ENCODE peak calls at places on chromosome 10, in ten cellular contexts. H is NCI-H446; E is hypothalamus; A is NCI-H1105; R is MCF 10A; D is mammary epithelial cell; P is activated naive CD8-positive, alpha-beta T cell treated with anti-CD3 and anti-CD28 coated beads for 36 hours; K is activated CD4-positive, alpha-beta T cell treated with anti-CD3 and anti-CD28 coated beads for 24 hours; V is stimulated activated CD4-positive, alpha-beta T cell treated with anti-CD3 and anti-CD28 coated beads, Interleukin-15, amount 100 ng/mL, for 1 hour; X is glutamatergic neuron. T is an unnamed sample.

GRCh38 chr10:29041512-29042150 is 247.2 kb upstream of the LYZL1 start:
- DNase-seq in A (no peak), V (no peak), R (no peak), E (no peak), D (no peak), X (no peak), H (no peak), P (no peak), K (no peak), T (no peak)

GRCh38 chr10:63192826-63193225 is 59.7 kb downstream of the NRBF2 start:
- DNase-seq in P (no peak), H (no peak), R (no peak), V (no peak), K (no peak), A (no peak), X (no peak), D (no peak), E (no peak), T (no peak)

GRCh38 chr10:23453465-23453864 is 14.6 kb downstream of the OTUD1 start:
- DNase-seq in A (no peak), P (no peak), X (no peak), H (no peak), D (no peak), V (no peak), K (no peak), E (no peak), R (no peak), T (no peak)

GRCh38 chr10:10794056-10794455 is 223.6 kb upstream of the CELF2 start:
- DNase-seq in K (no peak), X (no peak), V (no peak), D (peak), H (no peak), R (peak), E (no peak), A (no peak), P (no peak), T (no peak)

GRCh38 chr10:27599546-27599945 is 95.4 kb downstream of the RAB18 start:
- DNase-seq in H (no peak), E (no peak), X (no peak), A (no peak), P (no peak), V (no peak), D (no peak), K (no peak), R (no peak), T (no peak)

GRCh38 chr10:79487296-79488194 is 24.8 kb upstream of the EIF5AL1 start:
- DNase-seq in H (no peak), V (no peak), D (peak), K (no peak), P (peak), X (peak), E (no peak), R (peak), A (no peak), T (no peak)

GRCh38 chr10:93815304-93816091 is 57.8 kb downstream of the LGI1 start:
- DNase-seq in D (peak), A (no peak), P (no peak), K (no peak), E (no peak), V (no peak), R (no peak), H (no peak), X (no peak), T (no peak)

GRCh38 chr10:104340692-104341091 is 2.4 kb upstream of the ITPRIP start:
- DNase-seq in R (no peak), A (no peak), V (no peak), X (no peak), P (no peak), K (no peak), D (no peak), E (no peak), H (no peak), T (no peak)

GRCh38 chr10:86979977-86980448 is 11.7 kb downstream of the ADIRF start:
- DNase-seq in D (no peak), X (no peak), K (no peak), A (no peak), E (no peak), P (no peak), H (no peak), R (peak), V (no peak), T (no peak)

GRCh38 chr10:86439544-86439943 is 72.9 kb upstream of the GRID1 start:
- DNase-seq in E (no peak), A (no peak), X (no peak), R (peak), K (no peak), D (peak), H (no peak), V (no peak), P (no peak), T (peak)

GRCh38 chr10:43137701-43137970 is 609 bp upstream of the CSGALNACT2 start:
- DNase-seq in X (peak), A (no peak), K (peak), E (no peak), P (peak), H (peak), R (peak), D (no peak), V (peak), T (peak)

GRCh38 chr10:43070121-43071085 is 6.5 kb upstream of the RET start:
- DNase-seq in R (no peak), H (no peak), A (no peak), V (no peak), D (no peak), X (no peak), E (no peak), P (no peak), K (no peak), T (no peak)

GRCh38 chr10:33155720-33156638 is 178.5 kb downstream of the NRP1 start:
- DNase-seq in E (no peak), P (no peak), X (no peak), D (peak), K (no peak), R (peak), A (no peak), H (no peak), V (no peak), T (no peak)

GRCh38 chr10:131631619-131632018 is 269.2 kb upstream of the PPP2R2D start:
- DNase-seq in X (no peak), A (no peak), P (no peak), K (no peak), R (no peak), H (no peak), D (no peak), E (no peak), V (no peak), T (no peak)

GRCh38 chr10:126247454-126247975 is 140.8 kb downstream of the ADAM12 start:
- DNase-seq in E (no peak), D (peak), V (no peak), K (no peak), R (peak), A (no peak), X (no peak), H (no peak), P (no peak), T (no peak)

GRCh38 chr10:44466236-44466635 is 81.3 kb upstream of the CXCL12 start:
- DNase-seq in X (no peak), H (no peak), P (no peak), A (no peak), R (no peak), E (no peak), K (no peak), D (no peak), V (no peak), T (no peak)

GRCh38 chr10:71278691-71279588 is 40.1 kb upstream of the SLC29A3 start:
- DNase-seq in R (no peak), H (peak), D (no peak), P (no peak), A (no peak), E (no peak), V (no peak), X (no peak), K (no peak), T (peak)

GRCh38 chr10:119208553-119208940 is 1.2 kb downstream of the GRK5 start:
- DNase-seq in K (no peak), A (no peak), R (no peak), D (no peak), P (no peak), X (no peak), H (no peak), E (no peak), V (no peak), T (no peak)

GRCh38 chr10:4671451-4672145 is 154.4 kb upstream of the AKR1E2 start:
- DNase-seq in V (no peak), A (no peak), E (no peak), H (no peak), D (peak), R (peak), K (no peak), P (no peak), X (no peak), T (no peak)

GRCh38 chr10:13272164-13272571 is 27.7 kb downstream of the PHYH start:
- DNase-seq in X (peak), D (no peak), A (peak), H (no peak), E (peak), V (no peak), R (no peak), P (no peak), K (no peak), T (peak)

GRCh38 chr10:102523250-102524029 is 19.7 kb downstream of the SUFU start:
- DNase-seq in K (no peak), P (no peak), A (no peak), X (no peak), R (no peak), E (no peak), H (no peak), V (no peak), D (no peak), T (no peak)

GRCh38 chr10:18666810-18667209 is 7.6 kb downstream of the ARL5B start:
- DNase-seq in K (no peak), X (no peak), V (no peak), H (no peak), R (peak), P (no peak), A (no peak), E (no peak), D (peak), T (no peak)

GRCh38 chr10:67697646-67698245 is 1.8 kb upstream of the CTNNA3 start:
- DNase-seq in V (no peak), X (no peak), D (peak), K (no peak), E (no peak), R (peak), A (peak), H (peak), P (no peak), T (no peak)

GRCh38 chr10:82089327-82089726 is 214.3 kb downstream of the NRG3 start:
- DNase-seq in P (no peak), K (no peak), X (no peak), A (no peak), R (no peak), E (no peak), V (no peak), H (no peak), D (no peak), T (no peak)

GRCh38 chr10:13712799-13713581 is 126.2 kb downstream of the PRPF18 start:
- DNase-seq in V (no peak), K (no peak), R (peak), D (peak), E (no peak), X (no peak), P (peak), A (no peak), H (no peak), T (no peak)

GRCh38 chr10:131983780-131984179 is 2.1 kb upstream of the BNIP3 start:
- DNase-seq in R (peak), H (no peak), P (no peak), A (no peak), V (no peak), E (no peak), K (no peak), X (no peak), D (peak), T (no peak)

GRCh38 chr10:108141064-108141463 is 976.6 kb upstream of the SORCS1 start:
- DNase-seq in A (no peak), R (no peak), X (no peak), P (no peak), D (no peak), E (no peak), H (no peak), V (no peak), K (no peak), T (no peak)

GRCh38 chr10:105950410-105950809 is 1214.1 kb downstream of the SORCS1 start:
- DNase-seq in V (no peak), H (no peak), X (peak), E (no peak), A (no peak), K (peak), D (peak), P (peak), R (peak), T (peak)

GRCh38 chr10:123557366-123558108 is 108.6 kb upstream of the GPR26 start:
- DNase-seq in D (no peak), X (no peak), P (no peak), K (no peak), R (no peak), E (no peak), H (no peak), V (no peak), A (no peak), T (no peak)

GRCh38 chr10:120926611-120927010 is 75.4 kb downstream of the WDR11 start:
- DNase-seq in A (no peak), E (no peak), P (no peak), K (no peak), H (no peak), X (no peak), V (no peak), D (no peak), R (no peak), T (no peak)

GRCh38 chr10:118904284-118904683 is 125.2 kb upstream of the NANOS1 start:
- DNase-seq in P (no peak), D (no peak), A (no peak), X (no peak), H (no peak), E (no peak), V (no peak), K (no peak), R (no peak), T (no peak)

GRCh38 chr10:30833625-30833970 is 198.1 kb downstream of the ZNF438 start:
- DNase-seq in V (no peak), X (no peak), K (no peak), R (no peak), A (no peak), D (no peak), P (no peak), E (no peak), H (no peak), T (no peak)

GRCh38 chr10:51141015-51141414 is 66.7 kb downstream of the PRKG1 start:
- DNase-seq in H (no peak), K (no peak), R (no peak), D (no peak), X (no peak), P (no peak), V (no peak), A (no peak), E (no peak), T (no peak)

GRCh38 chr10:13684813-13685511 is 98.2 kb downstream of the PRPF18 start:
- DNase-seq in X (no peak), E (no peak), A (no peak), R (no peak), H (no peak), P (no peak), D (no peak), K (no peak), V (no peak), T (no peak)

GRCh38 chr10:71086439-71087080 is 125.8 kb upstream of the UNC5B start:
- DNase-seq in R (no peak), E (no peak), K (no peak), D (no peak), H (no peak), V (no peak), A (no peak), P (no peak), X (no peak), T (no peak)

GRCh38 chr10:45224219-45224841 is 91.1 kb downstream of the OR13A1 start:
- DNase-seq in V (no peak), A (no peak), K (no peak), E (no peak), X (no peak), H (no peak), D (no peak), R (no peak), P (no peak), T (no peak)

GRCh38 chr10:108465871-108466641 is 1301.5 kb upstream of the SORCS1 start:
- DNase-seq in V (no peak), D (peak), H (no peak), K (no peak), R (no peak), X (peak), P (peak), E (no peak), A (no peak), T (no peak)